ENCODE peak calls at places on chromosomes 12 and 14, in six cellular contexts. W is activated CD4-positive, alpha-beta T cell treated with anti-CD3 and anti-CD28 coated beads, Interleukin-2, amount 50 U/mL, for 48 hours; E is LHCN-M2; V is Panc1; Q is NCI-H1417 treated with DMSO at 0.1 percent for 48 hours; O is amniotic stem cell. Y is an unnamed sample.

GRCh38 chr12:88577537-88577936 is 2.7 kb downstream of the KITLG start:
- DNase-seq in W (no peak), E (no peak), V (no peak), Q (no peak), O (no peak), Y (no peak)

GRCh38 chr14:93938766-93939303 is 11.7 kb downstream of the FAM181A start:
- DNase-seq in W (no peak), E (no peak), V (no peak), Q (no peak), O (no peak), Y (no peak)

GRCh38 chr12:111446631-111447570 is 41.2 kb downstream of the SH2B3 start:
- DNase-seq in W (no peak), E (no peak), V (no peak), Q (no peak), O (no peak), Y (no peak)

GRCh38 chr14:101882141-101882935 is 82.0 kb upstream of the DYNC1H1 start:
- DNase-seq in W (no peak), E (no peak), V (no peak), Q (no peak), O (no peak), Y (no peak)

GRCh38 chr12:108803428-108804105 is 53.8 kb downstream of the SSH1 start:
- DNase-seq in W (peak; percentile 67), E (peak; percentile 96), V (peak; percentile 78), Q (peak; percentile 61), O (peak; percentile 87), Y (peak; percentile 66)

GRCh38 chr12:4444031-4444430 is 1.6 kb downstream of the FGF6 start:
- DNase-seq in W (no peak), E (no peak), V (no peak), Q (no peak), O (no peak), Y (no peak)

GRCh38 chr12:53224897-53225634 is 6.9 kb downstream of the RARG start:
- DNase-seq in W (no peak), E (no peak), V (no peak), Q (no peak), O (no peak), Y (no peak)

GRCh38 chr12:33047666-33048065 is 151.1 kb upstream of the PKP2 start:
- DNase-seq in W (no peak), E (no peak), V (no peak), Q (no peak), O (no peak), Y (no peak)

GRCh38 chr12:108205864-108206263 is 76.8 kb downstream of the WSCD2 start:
- DNase-seq in W (no peak), E (no peak), V (no peak), Q (no peak), O (no peak), Y (no peak)

GRCh38 chr14:74932401-74932901 is 9.4 kb upstream of the RPS6KL1 start:
- DNase-seq in W (no peak), E (no peak), V (no peak), Q (no peak), O (no peak), Y (peak; percentile 18)

GRCh38 chr12:71208053-71208685 is 50.4 kb upstream of the TSPAN8 start:
- DNase-seq in W (no peak), E (peak; percentile 13), V (no peak), Q (no peak), O (no peak), Y (no peak)

GRCh38 chr12:9649532-9649940 is 20.0 kb upstream of the CLEC2D start:
- DNase-seq in W (no peak), E (no peak), V (no peak), Q (no peak), O (no peak), Y (no peak)

GRCh38 chr12:53327435-53328042 is 6.1 kb upstream of the AAAS start:
- DNase-seq in W (no peak), E (peak; percentile 27), V (no peak), Q (no peak), O (no peak), Y (no peak)

GRCh38 chr12:57019983-57020719 is 3.8 kb upstream of the TAC3 start:
- DNase-seq in W (no peak), E (no peak), V (no peak), Q (no peak), O (no peak), Y (no peak)

GRCh38 chr12:100954118-100954517 is 159.5 kb downstream of the ANO4 start:
- DNase-seq in W (no peak), E (no peak), V (no peak), Q (no peak), O (no peak), Y (no peak)

GRCh38 chr12:111741235-111741812 is 25.4 kb upstream of the ALDH2 start:
- DNase-seq in W (no peak), E (peak; percentile 78), V (no peak), Q (no peak), O (no peak), Y (no peak)

GRCh38 chr12:93862424-93862823 is 185.2 kb downstream of the CRADD start:
- DNase-seq in W (no peak), E (peak; percentile 43), V (no peak), Q (no peak), O (no peak), Y (no peak)

GRCh38 chr14:105940534-105941225 is 414.3 kb downstream of the TMEM121 start:
- DNase-seq in W (no peak), E (no peak), V (no peak), Q (no peak), O (no peak), Y (no peak)

GRCh38 chr14:90630407-90630806 is 185.8 kb downstream of the TTC7B start:
- DNase-seq in W (no peak), E (no peak), V (no peak), Q (no peak), O (no peak), Y (no peak)

GRCh38 chr12:124755801-124756148 is 107.9 kb downstream of the SCARB1 start:
- DNase-seq in W (no peak), E (no peak), V (no peak), Q (no peak), O (no peak), Y (no peak)

GRCh38 chr12:11209098-11209497 is 22.4 kb upstream of the TAS2R42 start:
- DNase-seq in W (no peak), E (no peak), V (no peak), Q (no peak), O (no peak), Y (no peak)

GRCh38 chr14:59208224-59208814 is 19.9 kb downstream of the DAAM1 start:
- DNase-seq in W (no peak), E (peak; percentile 57), V (no peak), Q (no peak), O (peak; percentile 13), Y (no peak)

GRCh38 chr12:18886962-18887361 is 149.0 kb downstream of the CAPZA3 start:
- DNase-seq in W (no peak), E (no peak), V (no peak), Q (no peak), O (no peak), Y (no peak)

GRCh38 chr14:55780156-55780946 is 200.3 kb downstream of the KTN1 start:
- DNase-seq in W (no peak), E (peak; percentile 43), V (no peak), Q (no peak), O (peak; percentile 35), Y (no peak)

GRCh38 chr12:20120296-20120695 is 248.0 kb upstream of the PDE3A start:
- DNase-seq in W (no peak), E (no peak), V (no peak), Q (no peak), O (no peak), Y (no peak)

GRCh38 chr14:68292467-68293334 is 473.1 kb downstream of the RAD51B start:
- DNase-seq in W (no peak), E (no peak), V (no peak), Q (no peak), O (no peak), Y (no peak)

GRCh38 chr14:76936483-76936882 is 92.0 kb downstream of the IRF2BPL start:
- DNase-seq in W (no peak), E (peak; percentile 37), V (no peak), Q (no peak), O (no peak), Y (no peak)

GRCh38 chr14:88934231-88934898 is 109.9 kb downstream of the TTC8 start:
- DNase-seq in W (no peak), E (no peak), V (no peak), Q (no peak), O (no peak), Y (no peak)

GRCh38 chr14:40122978-40123648 is 690.9 kb upstream of the FBXO33 start:
- DNase-seq in W (no peak), E (no peak), V (no peak), Q (no peak), O (no peak), Y (no peak)

GRCh38 chr12:6078378-6079083 is 45.9 kb downstream of the VWF start:
- DNase-seq in W (no peak), E (peak; percentile 62), V (no peak), Q (no peak), O (no peak), Y (no peak)

GRCh38 chr12:92827836-92828431 is 101.2 kb downstream of the EEA1 start:
- DNase-seq in W (peak; percentile 34), E (peak; percentile 48), V (peak; percentile 33), Q (no peak), O (peak; percentile 18), Y (peak; percentile 23)

GRCh38 chr14:69554500-69554899 is 20.2 kb downstream of the CCDC177 start:
- DNase-seq in W (no peak), E (no peak), V (no peak), Q (no peak), O (no peak), Y (no peak)

GRCh38 chr14:30005114-30005698 is 77.6 kb upstream of the PRKD1 start:
- DNase-seq in W (no peak), E (peak; percentile 75), V (peak; percentile 15), Q (peak; percentile 35), O (no peak), Y (no peak)

GRCh38 chr12:78802593-78802992 is 62.0 kb upstream of the SYT1 start:
- DNase-seq in W (no peak), E (peak; percentile 71), V (no peak), Q (no peak), O (peak; percentile 31), Y (no peak)

Y was measured in glutamatergic neuron.